ENCODE peak calls at places on chromosomes 11 and 22, in ten cellular contexts. U is Peyer's patch, D is dorsolateral prefrontal cortex, J is heart right ventricle, M is cardiac muscle cell, F is heart left ventricle, B is body of pancreas, E is lung, P is fibroblast of lung, V is mesendoderm. Z is an unnamed sample.

GRCh38 chr22:23408321-23408720 is 171.8 kb downstream of the IGLL1 start:
- DNase-seq in M (no peak), U (no peak), J (no peak), V (no peak), D (no peak), B (no peak), F (no peak), E (no peak), P (no peak), Z (no peak)

GRCh38 chr22:25781801-25782200 is 39.8 kb downstream of the MYO18B start:
- DNase-seq in D (no peak), F (no peak), E (no peak), V (no peak), P (no peak), B (no peak), U (no peak), M (no peak), J (no peak), Z (no peak)

GRCh38 chr11:130775306-130776043 is 140.8 kb downstream of the SNX19 start:
- DNase-seq in M (no peak), U (no peak), D (no peak), J (no peak), E (no peak), P (peak; percentile 66), V (no peak), B (no peak), F (no peak), Z (no peak)

GRCh38 chr11:3890806-3891205 is 35.3 kb downstream of the STIM1 start:
- DNase-seq in V (no peak), B (no peak), U (no peak), E (no peak), F (no peak), J (no peak), D (no peak), P (no peak), M (no peak), Z (no peak)

GRCh38 chr22:46736705-46737104 is 1.3 kb downstream of the CERK start:
- DNase-seq in M (no peak), D (no peak), B (no peak), V (no peak), U (no peak), P (no peak), J (no peak), F (no peak), E (no peak), Z (no peak)

GRCh38 chr22:26983311-26983710 is 325.9 kb downstream of the MIAT start:
- DNase-seq in B (no peak), J (no peak), E (no peak), U (no peak), M (no peak), D (no peak), P (no peak), F (no peak), V (no peak), Z (no peak)

GRCh38 chr22:38214248-38215056 is 12.7 kb downstream of the MAFF start:
- DNase-seq in U (peak; percentile 79), P (peak; percentile 65), E (peak; percentile 63), D (peak; percentile 59), F (peak; percentile 62), M (peak; percentile 82), B (peak; percentile 74), V (peak; percentile 83), J (peak; percentile 77), Z (no peak)

GRCh38 chr11:76778874-76779273 is 4.3 kb upstream of the TSKU start:
- DNase-seq in D (no peak), V (no peak), E (no peak), F (no peak), M (no peak), B (no peak), P (no peak), U (no peak), J (no peak), Z (no peak)

GRCh38 chr11:119316729-119317591 is at the start of gene MCAM:
- DNase-seq in B (peak; percentile 41), J (peak; percentile 58), E (no peak), P (peak; percentile 33), D (no peak), U (no peak), F (peak; percentile 64), V (peak; percentile 75), M (peak; percentile 51), Z (no peak)

GRCh38 chr11:119316017-119316728 is 757 bp downstream of the MCAM start:
- DNase-seq in U (no peak), M (no peak), V (no peak), B (peak; percentile 69), F (peak; percentile 78), P (no peak), E (no peak), J (peak; percentile 72), D (peak; percentile 84), Z (no peak)

GRCh38 chr11:119314748-119315138 is 2.2 kb downstream of the MCAM start:
- DNase-seq in P (no peak), V (no peak), M (no peak), B (no peak), U (no peak), J (no peak), E (no peak), F (no peak), D (no peak), Z (no peak)

GRCh38 chr11:119317592-119318239 is 786 bp upstream of the MCAM start:
- DNase-seq in P (peak; percentile 27), F (no peak), V (no peak), E (no peak), D (no peak), M (peak; percentile 49), U (no peak), J (no peak), B (no peak), Z (no peak)

DNA sequence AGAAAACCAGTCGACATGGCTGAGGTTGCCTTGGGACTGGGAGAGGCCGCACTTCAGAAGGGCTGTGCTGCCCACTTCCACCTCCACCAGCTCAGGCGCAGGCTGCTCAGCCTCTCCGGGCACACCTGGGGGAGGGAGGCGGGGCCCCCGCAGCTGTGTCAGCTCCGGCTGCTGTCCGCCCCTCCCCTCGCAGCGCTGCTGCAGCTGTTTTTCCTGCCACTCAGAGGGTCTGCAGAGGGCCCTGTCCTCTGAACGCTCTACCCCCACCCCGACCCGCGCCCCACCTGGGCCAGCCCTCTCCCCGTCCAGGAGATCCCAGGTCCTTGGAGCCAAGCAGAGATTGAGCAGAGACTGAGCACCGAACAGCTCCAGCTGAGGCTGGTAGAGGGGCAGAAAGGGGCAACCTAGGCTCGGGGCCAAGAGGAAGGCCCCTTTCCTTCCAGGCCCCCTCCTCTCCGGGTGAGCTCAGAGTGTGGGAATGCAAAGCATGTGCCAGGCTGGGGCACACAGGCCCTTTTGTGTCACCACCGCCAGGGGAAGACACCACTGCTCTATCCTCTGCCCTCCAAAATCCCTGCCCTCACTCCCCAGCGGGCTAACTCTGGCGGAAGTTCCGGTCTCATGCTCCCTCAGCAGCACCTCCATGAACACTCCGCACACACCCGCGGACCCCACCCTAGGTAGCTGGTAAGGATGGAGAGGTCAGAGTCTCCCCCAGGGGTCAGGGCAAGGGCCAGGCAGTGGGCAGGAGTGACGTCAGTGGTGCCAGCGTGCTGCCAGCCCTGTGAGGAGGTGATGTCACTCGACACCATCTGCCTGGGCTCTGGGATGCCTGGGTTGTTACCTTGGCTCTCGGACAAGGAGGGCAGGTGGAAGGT is 1.6 kb downstream of the MCAM start:
- DNase-seq in V (peak; percentile 92), M (no peak), B (peak; percentile 56), F (peak; percentile 61), D (peak; percentile 65), U (peak; percentile 64), E (no peak), P (no peak), J (peak; percentile 32), Z (no peak)
- H3K27ac ChIP-seq in V (no peak overlapping the region), M (no peak overlapping the region), B (peak overlapping the region; percentile 77), F (peak overlapping the region; percentile 96), D (peak overlapping the region; percentile 94), U (peak overlapping the region; percentile 68), E (peak overlapping the region; percentile 77), P (no peak overlapping the region), J (peak overlapping the region; percentile 85), Z (peak overlapping the region; percentile 80)

GRCh38 chr11:70586261-70587094 is 188.1 kb downstream of the CTTN start:
- DNase-seq in J (no peak), U (no peak), B (no peak), F (no peak), E (no peak), M (no peak), P (no peak), D (peak; percentile 25), V (no peak), Z (no peak)

GRCh38 chr11:70590356-70590991 is 192.1 kb downstream of the CTTN start:
- DNase-seq in D (no peak), M (no peak), V (no peak), U (no peak), J (no peak), F (no peak), P (no peak), E (no peak), B (no peak), Z (no peak)

GRCh38 chr11:70584786-70585545 is 186.6 kb downstream of the CTTN start:
- DNase-seq in E (no peak), P (no peak), D (peak; percentile 22), B (no peak), J (no peak), U (no peak), F (no peak), M (no peak), V (no peak), Z (no peak)

GRCh38 chr11:70583781-70584218 is 185.5 kb downstream of the CTTN start:
- DNase-seq in D (peak; percentile 10), M (no peak), U (no peak), B (no peak), V (no peak), J (no peak), P (no peak), E (no peak), F (no peak), Z (no peak)

GRCh38 chr11:70587095-70587389 is 188.7 kb downstream of the CTTN start:
- DNase-seq in J (no peak), P (no peak), M (peak; percentile 9), B (no peak), D (peak; percentile 13), V (no peak), F (no peak), E (no peak), U (no peak), Z (no peak)
- H3K4me3 ChIP-seq in J (no peak overlapping the region), P (no peak overlapping the region), M (no peak overlapping the region), B (no peak overlapping the region), D (no peak overlapping the region), V (no peak overlapping the region), F (no peak overlapping the region), E (no peak overlapping the region), U (no peak overlapping the region), Z (no peak overlapping the region)

GRCh38 chr11:7579226-7579825 is 65.5 kb downstream of the PPFIBP2 start:
- DNase-seq in F (no peak), E (no peak), B (no peak), U (no peak), M (peak; percentile 70), J (no peak), D (no peak), P (peak; percentile 45), V (no peak), Z (no peak)
- H3K27ac ChIP-seq in F (peak overlapping the region; percentile 80), E (no peak overlapping the region), B (no peak overlapping the region), U (peak overlapping the region; percentile 88), M (no peak overlapping the region), J (peak overlapping the region; percentile 21), D (peak overlapping the region; percentile 98), P (no peak overlapping the region), V (no peak overlapping the region), Z (peak overlapping the region; percentile 89)

DNA sequence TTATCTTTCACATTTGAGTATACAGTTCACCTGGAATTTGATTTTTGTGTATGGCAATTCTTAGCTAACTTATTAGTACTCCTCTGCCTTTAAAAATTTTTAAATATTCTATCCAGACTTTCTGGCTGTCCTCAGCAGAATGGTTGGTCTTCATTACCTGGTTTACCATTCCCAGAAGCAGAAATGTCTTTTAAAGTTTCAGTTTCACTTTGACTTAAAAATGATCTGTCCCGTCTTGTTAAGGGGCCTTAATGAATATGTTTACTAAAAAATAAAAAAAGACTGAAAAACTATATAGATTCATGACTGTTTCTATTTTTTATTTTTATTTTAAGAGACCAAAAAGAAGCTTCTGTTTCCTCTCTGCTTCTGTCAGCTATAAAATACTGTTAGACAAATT is 70.5 kb upstream of the TNRC6B start:
- DNase-seq in B (no peak), V (no peak), J (no peak), F (no peak), D (no peak), P (peak; percentile 12), U (no peak), M (no peak), E (no peak), Z (no peak)
- H3K4me3 ChIP-seq in B (no peak overlapping the region), V (no peak overlapping the region), J (no peak overlapping the region), F (peak overlapping the region; percentile 2), D (no peak overlapping the region), P (peak overlapping the region; percentile 34), U (peak overlapping the region; percentile 28), M (no peak overlapping the region), E (no peak overlapping the region), Z (peak overlapping the region; percentile 40)

Z was measured in gastrocnemius medialis.